ENCODE peak calls at places on chromosomes 2 and 18, in ten cellular contexts. M, F, E, S, T, C, G, A, H and N are unnamed samples. For H3K36me3, the result is how much of the 10 kb centered on the place peaks cover.

GRCh38 chr2:105712166-105712915 is 32.4 kb upstream of the NCK2 start:
- DNase-seq in M (no peak), F (no peak), E (no peak), S (no peak), T (no peak), C (no peak), G (no peak), A (no peak), H (no peak), N (no peak)

GRCh38 chr18:22567794-22568193 is 150.1 kb upstream of the CTAGE1 start:
- DNase-seq in M (no peak), F (no peak), E (no peak), S (no peak), T (no peak), C (no peak), G (no peak), A (no peak), H (no peak), N (no peak)

GRCh38 chr2:88967844-88968243 is 276.4 kb downstream of the RPIA start:
- DNase-seq in M (no peak), F (no peak), E (no peak), S (no peak), T (no peak), C (no peak), G (no peak), A (no peak), H (no peak), N (no peak)

GRCh38 chr18:27400001-27400400 is 214.9 kb upstream of the CHST9 start:
- DNase-seq in M (no peak), F (no peak), E (no peak), S (no peak), T (no peak), C (no peak), G (no peak), A (no peak), H (no peak), N (no peak)

GRCh38 chr2:71358931-71359671 is 27.5 kb downstream of the ZNF638 start:
- DNase-seq in M (no peak), F (no peak), E (no peak), S (no peak), T (peak), C (no peak), G (no peak), A (no peak), H (no peak), N (peak)

GRCh38 chr2:236086971-236087465 is 81.2 kb downstream of the GBX2 start:
- DNase-seq in M (no peak), F (no peak), E (no peak), S (no peak), T (no peak), C (no peak), G (no peak), A (no peak), H (no peak), N (no peak)

GRCh38 chr2:200288670-200289429 is 17.6 kb upstream of the SPATS2L start:
- DNase-seq in M (no peak), F (no peak), E (no peak), S (no peak), T (peak), C (no peak), G (no peak), A (peak), H (no peak), N (no peak)

GRCh38 chr2:226461981-226462380 is 337.6 kb downstream of the IRS1 start:
- DNase-seq in M (no peak), F (no peak), E (no peak), S (no peak), T (no peak), C (no peak), G (no peak), A (no peak), H (no peak), N (no peak)

GRCh38 chr18:23244431-23244830 is 109.1 kb downstream of the CABLES1 start:
- DNase-seq in M (no peak), F (no peak), E (no peak), S (no peak), T (no peak), C (no peak), G (no peak), A (no peak), H (no peak), N (no peak)

GRCh38 chr2:164896634-164897033 is 55.0 kb upstream of the COBLL1 start:
- DNase-seq in M (no peak), F (no peak), E (no peak), S (no peak), T (peak), C (no peak), G (peak), A (no peak), H (no peak), N (peak)

GRCh38 chr18:31657823-31658669 is 26.3 kb downstream of the B4GALT6 start:
- DNase-seq in M (no peak), F (no peak), E (no peak), S (no peak), T (no peak), C (no peak), G (peak), A (no peak), H (no peak), N (peak)

GRCh38 chr18:74551936-74552555 is 17.7 kb downstream of the CNDP1 start:
- DNase-seq in M (peak), F (peak), E (peak), S (peak), T (peak), C (peak), G (peak), A (peak), H (peak), N (peak)

GRCh38 chr18:2843161-2843560 is 3.6 kb upstream of the EMILIN2 start:
- DNase-seq in M (no peak), F (no peak), E (no peak), S (no peak), T (no peak), C (no peak), G (no peak), A (no peak), H (no peak), N (no peak)

GRCh38 chr2:157938556-157938955 is 62.4 kb upstream of the ACVR1 start:
- DNase-seq in M (no peak), F (no peak), E (no peak), S (no peak), T (no peak), C (no peak), G (no peak), A (no peak), H (no peak), N (peak)

GRCh38 chr2:177265386-177265690 is 811 bp upstream of the NFE2L2 start:
- DNase-seq in M (peak), F (peak), E (no peak), S (no peak), T (peak), C (peak), G (no peak), A (peak), H (no peak), N (no peak)

GRCh38 chr2:15334650-15335326 is 226.3 kb downstream of the NBAS start:
- DNase-seq in M (no peak), F (no peak), E (no peak), S (no peak), T (peak), C (no peak), G (no peak), A (no peak), H (no peak), N (peak)

GRCh38 chr2:28486526-28486925 is 9.3 kb upstream of the PLB1 start:
- DNase-seq in M (no peak), F (no peak), E (no peak), S (no peak), T (no peak), C (no peak), G (no peak), A (no peak), H (no peak), N (no peak)

GRCh38 chr2:28487258-28487657 is 8.6 kb upstream of the PLB1 start:
- DNase-seq in M (no peak), F (no peak), E (no peak), S (no peak), T (no peak), C (no peak), G (no peak), A (no peak), H (no peak), N (no peak)

GRCh38 chr2:28488083-28488482 is 7.8 kb upstream of the PLB1 start:
- DNase-seq in M (no peak), F (no peak), E (no peak), S (no peak), T (no peak), C (no peak), G (no peak), A (no peak), H (no peak), N (no peak)

GRCh38 chr2:28490558-28490957 is 5.3 kb upstream of the PLB1 start:
- DNase-seq in M (no peak), F (no peak), E (no peak), S (no peak), T (no peak), C (no peak), G (no peak), A (no peak), H (no peak), N (no peak)

GRCh38 chr2:28488858-28489575 is 6.8 kb upstream of the PLB1 start:
- DNase-seq in M (no peak), F (no peak), E (no peak), S (no peak), T (no peak), C (no peak), G (no peak), A (no peak), H (no peak), N (no peak)
- TF ChIP-seq CTCF in M (no peak), F (no peak), E (no peak), S (no peak), T (no peak), C (no peak), G (no peak), A (no peak), H (no peak), N (no peak)

GRCh38 chr2:792687-793086 is 115.5 kb upstream of the TMEM18 start:
- DNase-seq in M (no peak), F (no peak), E (no peak), S (no peak), T (no peak), C (no peak), G (no peak), A (no peak), H (no peak), N (no peak)
- H3K27ac ChIP-seq in M (no peak), F (no peak), E (no peak), S (no peak), T (no peak), C (no peak), G (no peak), A (no peak), H (no peak), N (no peak)

GRCh38 chr18:50895350-50896045 is 16.6 kb downstream of the ME2 start:
- DNase-seq in M (no peak), F (no peak), E (no peak), S (no peak), T (no peak), C (no peak), G (no peak), A (no peak), H (no peak), N (no peak)

GRCh38 chr18:50902797-50903196 is 23.9 kb downstream of the ME2 start:
- DNase-seq in M (no peak), F (no peak), E (no peak), S (no peak), T (no peak), C (no peak), G (no peak), A (no peak), H (no peak), N (no peak)

GRCh38 chr18:50896093-50896492 is 17.2 kb downstream of the ME2 start:
- DNase-seq in M (no peak), F (no peak), E (no peak), S (no peak), T (no peak), C (no peak), G (no peak), A (no peak), H (no peak), N (no peak)

DNA sequence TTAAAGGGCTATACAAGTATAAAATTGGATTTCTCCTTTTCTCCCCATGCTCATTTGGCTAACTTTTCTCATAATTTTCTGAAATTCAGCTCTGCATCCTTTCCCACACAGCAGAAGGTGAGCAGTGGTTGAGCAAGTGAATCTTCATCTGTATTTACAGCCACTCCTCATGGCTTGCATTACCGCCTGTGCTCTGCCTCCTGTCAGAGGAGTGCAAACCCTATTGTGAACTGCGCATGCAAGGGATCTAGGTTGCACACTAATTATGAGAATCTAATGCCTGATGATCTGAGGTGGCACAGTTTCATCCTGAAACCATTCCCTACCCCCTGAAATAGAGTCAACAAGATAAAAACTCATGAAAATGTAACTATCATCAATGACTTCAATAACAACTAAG is 20.0 kb downstream of the ME2 start:
- DNase-seq in M (no peak), F (no peak), E (no peak), S (no peak), T (no peak), C (no peak), G (no peak), A (no peak), H (no peak), N (no peak)
- H3K36me3 ChIP-seq in M (under half), F (under half), E (under half), S (under half), T (under half), C (under half), G (under half), A (under half), H (under half), N (under half)

GRCh38 chr2:44770221-44771187 is 171.0 kb upstream of the SIX3 start:
- DNase-seq in M (no peak), F (no peak), E (no peak), S (no peak), T (no peak), C (no peak), G (no peak), A (no peak), H (no peak), N (no peak)
- TF ChIP-seq CTCF in M (no peak), F (no peak), E (no peak), S (no peak), T (no peak), C (no peak), G (peak), A (no peak), H (no peak), N (peak)